ENCODE peak calls at places on chromosomes 2 and 18, in eight cellular contexts. I, Q, W, H, G, M, S and D are unnamed samples.

GRCh38 chr2:99832921-99833320 is 309.5 kb downstream of the AFF3 start:
- DNase-seq in Q (peak), W (no peak), M (no peak), H (no peak), S (no peak), G (no peak), I (no peak), D (no peak)

GRCh38 chr18:11906926-11907874 is 917 bp downstream of the MPPE1 start:
- DNase-seq in H (no peak), S (no peak), W (no peak), M (no peak), G (peak), Q (no peak), I (no peak), D (no peak)

GRCh38 chr18:64405161-64405560 is 256.3 kb upstream of the LINC00305 start:
- DNase-seq in M (no peak), G (peak), H (no peak), S (no peak), I (no peak), Q (no peak), W (no peak), D (no peak)

GRCh38 chr2:71923887-71924533 is 223.7 kb downstream of the CYP26B1 start:
- DNase-seq in G (peak), H (peak), Q (peak), I (peak), S (peak), W (peak), M (peak), D (peak)

GRCh38 chr18:70380915-70381896 is 92.4 kb downstream of the SOCS6 start:
- DNase-seq in I (peak), H (peak), M (no peak), G (no peak), S (no peak), W (no peak), Q (peak), D (no peak)

GRCh38 chr2:109374548-109375130 is 239.1 kb downstream of the SEPTIN10 start:
- DNase-seq in H (no peak), S (no peak), M (no peak), W (no peak), G (no peak), I (no peak), Q (no peak), D (no peak)

GRCh38 chr2:16718551-16719404 is 53.1 kb upstream of the CYRIA start:
- DNase-seq in W (no peak), S (no peak), I (no peak), Q (no peak), M (peak), G (no peak), H (no peak), D (no peak)

GRCh38 chr18:55515946-55516710 is 71.9 kb downstream of the TCF4 start:
- DNase-seq in S (no peak), H (no peak), Q (no peak), I (no peak), M (no peak), G (peak), W (no peak), D (no peak)

GRCh38 chr2:215917953-215918620 is 95.3 kb downstream of the MREG start:
- DNase-seq in M (peak), S (no peak), H (no peak), G (no peak), W (no peak), Q (no peak), I (peak), D (no peak)

GRCh38 chr18:7089369-7089768 is 28.2 kb downstream of the LAMA1 start:
- DNase-seq in W (no peak), Q (no peak), S (no peak), H (no peak), M (no peak), I (no peak), G (no peak), D (no peak)

GRCh38 chr2:75788925-75789324 is 78.2 kb upstream of the GCFC2 start:
- DNase-seq in G (no peak), W (no peak), I (no peak), H (no peak), Q (no peak), M (no peak), S (no peak), D (no peak)

GRCh38 chr2:240650254-240650965 is 25.1 kb downstream of the GPR35 start:
- DNase-seq in M (no peak), H (no peak), G (no peak), Q (no peak), W (no peak), S (no peak), I (no peak), D (no peak)

GRCh38 chr2:135055182-135055786 is 3.2 kb downstream of the RAB3GAP1 start:
- DNase-seq in S (no peak), H (no peak), I (no peak), W (no peak), M (no peak), G (peak), Q (no peak), D (no peak)

GRCh38 chr2:85312404-85312803 is 15.4 kb downstream of the TGOLN2 start:
- DNase-seq in H (no peak), Q (no peak), M (no peak), W (no peak), G (peak), S (no peak), I (no peak), D (peak)

GRCh38 chr2:101223814-101224231 is 28.9 kb upstream of the CNOT11 start:
- DNase-seq in W (no peak), H (no peak), Q (no peak), I (no peak), G (no peak), S (no peak), M (no peak), D (no peak)

GRCh38 chr18:40102903-40103302 is 1852.1 kb upstream of the PIK3C3 start:
- DNase-seq in G (no peak), H (no peak), M (no peak), Q (no peak), W (no peak), I (no peak), S (no peak), D (no peak)

GRCh38 chr18:65990944-65991708 is 240.3 kb downstream of the CDH7 start:
- DNase-seq in W (no peak), H (no peak), Q (no peak), S (no peak), I (peak), M (no peak), G (no peak), D (no peak)

GRCh38 chr2:109148991-109149645 is 20.1 kb downstream of the SH3RF3 start:
- DNase-seq in M (no peak), H (no peak), G (no peak), Q (no peak), S (no peak), I (no peak), W (no peak), D (no peak)

GRCh38 chr2:207088839-207089238 is 76.9 kb downstream of the KLF7 start:
- DNase-seq in H (no peak), G (no peak), W (no peak), I (no peak), Q (no peak), M (no peak), S (no peak), D (no peak)

GRCh38 chr2:224162122-224162521 is 123.0 kb upstream of the SERPINE2 start:
- DNase-seq in M (no peak), G (no peak), H (no peak), W (no peak), Q (no peak), S (no peak), I (no peak), D (no peak)

GRCh38 chr2:11111811-11112425 is 43.3 kb upstream of the SLC66A3 start:
- DNase-seq in Q (no peak), H (no peak), G (no peak), I (no peak), S (no peak), M (no peak), W (no peak), D (no peak)